ENCODE peak calls at places on chromosomes 2 and 18, in six cellular contexts. E is mesothelial cell of epicardium, V is EH, L is NCI-H1048, Z is neural progenitor cell, S is C1 segment of cervical spinal cord. K is an unnamed sample.

GRCh38 chr18:51279367-51279984 is 82.0 kb upstream of the MEX3C start:
- DNase-seq in E (no peak), V (no peak), L (no peak), Z (no peak), S (no peak), K (no peak)

GRCh38 chr2:217367464-217367863 is 507.6 kb upstream of the TNP1 start:
- DNase-seq in E (no peak), V (peak), L (no peak), Z (no peak), S (no peak), K (peak)

GRCh38 chr2:191844706-191845105 is 2.2 kb downstream of the CAVIN2 start:
- DNase-seq in E (no peak), V (peak), L (no peak), Z (no peak), S (no peak), K (no peak)

GRCh38 chr2:179059026-179059680 is 9.2 kb upstream of the CCDC141 start:
- DNase-seq in E (no peak), V (no peak), L (no peak), Z (peak), S (no peak), K (no peak)

GRCh38 chr18:23661735-23662308 is 889 bp downstream of the ANKRD29 start:
- DNase-seq in E (no peak), V (no peak), L (no peak), Z (no peak), S (no peak), K (no peak)

GRCh38 chr2:223439184-223439583 is 163.0 kb downstream of the SCG2 start:
- DNase-seq in E (no peak), V (no peak), L (no peak), Z (no peak), S (no peak), K (no peak)

GRCh38 chr2:223053431-223054192 is 1.6 kb downstream of the KCNE4 start:
- DNase-seq in E (no peak), V (peak), L (no peak), Z (no peak), S (no peak), K (no peak)

GRCh38 chr2:83969085-83969484 is 490.0 kb downstream of the SUCLG1 start:
- DNase-seq in E (no peak), V (no peak), L (no peak), Z (no peak), S (no peak), K (no peak)

GRCh38 chr2:19021721-19022120 is 336.7 kb downstream of the OSR1 start:
- DNase-seq in E (no peak), V (peak), L (no peak), Z (no peak), S (no peak), K (peak)

GRCh38 chr2:121019073-121019472 is 265.9 kb downstream of the TFCP2L1 start:
- DNase-seq in E (no peak), V (no peak), L (no peak), Z (peak), S (no peak), K (no peak)

GRCh38 chr2:108165750-108166149 is 74.0 kb upstream of the SULT1C3 start:
- DNase-seq in E (no peak), V (no peak), L (no peak), Z (no peak), S (no peak), K (no peak)

GRCh38 chr2:113060396-113060795 is 1.4 kb downstream of the IL36RN start:
- DNase-seq in E (no peak), V (peak), L (no peak), Z (no peak), S (no peak), K (no peak)

GRCh38 chr2:202115385-202116060 is 42.5 kb downstream of the KIAA2012 start:
- DNase-seq in E (no peak), V (peak), L (no peak), Z (no peak), S (no peak), K (peak)

GRCh38 chr2:158174495-158174894 is 72.8 kb downstream of the UPP2 start:
- DNase-seq in E (no peak), V (no peak), L (no peak), Z (no peak), S (no peak), K (no peak)

GRCh38 chr2:198641161-198641560 is 816.6 kb downstream of the SATB2 start:
- DNase-seq in E (no peak), V (peak), L (no peak), Z (no peak), S (no peak), K (no peak)

GRCh38 chr2:233563663-233564430 is 2.7 kb downstream of the USP40 start:
- DNase-seq in E (no peak), V (peak), L (no peak), Z (no peak), S (no peak), K (peak)

GRCh38 chr18:40413160-40413559 is 1541.9 kb upstream of the PIK3C3 start:
- DNase-seq in E (peak), V (peak), L (no peak), Z (peak), S (no peak), K (peak)

GRCh38 chr18:27198036-27198435 is 12.9 kb upstream of the CHST9 start:
- DNase-seq in E (no peak), V (no peak), L (no peak), Z (no peak), S (no peak), K (no peak)

GRCh38 chr2:26782876-26783704 is 2.8 kb upstream of the CENPA start:
- DNase-seq in E (no peak), V (no peak), L (no peak), Z (no peak), S (no peak), K (no peak)